ENCODE peak calls at places on chromosome 22, in eight cellular contexts. U is EL; D is kidney glomerular epithelial cell; J is left ventricle myocardium inferior; G is GM10248; C is hypothalamus; I is stimulated activated CD4-positive, alpha-beta T cell treated with anti-CD3 and anti-CD28 coated beads, Interleukin-2, amount 100 ng/mL, for 48 hours; N is brain microvascular endothelial cell. Y is an unnamed sample.

GRCh38 chr22:47240116-47240515 is 477.7 kb downstream of the TBC1D22A start:
- DNase-seq in N (no peak), G (no peak), D (no peak), U (no peak), I (no peak), J (no peak), C (no peak), Y (no peak)

GRCh38 chr22:48950151-48950915 is 877.3 kb downstream of the BRD1 start:
- DNase-seq in J (no peak), N (no peak), G (no peak), D (no peak), C (no peak), U (no peak), I (no peak), Y (no peak)

GRCh38 chr22:29041408-29041807 is 20.2 kb downstream of the C22orf31 start:
- DNase-seq in G (no peak), D (no peak), I (no peak), N (peak; percentile 47), C (no peak), J (no peak), U (peak; percentile 53), Y (no peak)

GRCh38 chr22:36026741-36027140 is 1.9 kb downstream of the RBFOX2 start:
- DNase-seq in C (no peak), D (peak; percentile 13), U (peak; percentile 61), J (no peak), G (no peak), N (no peak), I (no peak), Y (no peak)

GRCh38 chr22:38941488-38941987 is 15.9 kb upstream of the APOBEC3A start:
- DNase-seq in D (no peak), I (peak; percentile 61), J (no peak), U (no peak), C (no peak), G (peak; percentile 76), N (no peak), Y (no peak)

GRCh38 chr22:35915477-35916013 is 113.1 kb downstream of the RBFOX2 start:
- DNase-seq in U (peak; percentile 47), J (no peak), G (no peak), C (no peak), I (no peak), D (peak; percentile 16), N (no peak), Y (no peak)

GRCh38 chr22:45996241-45997076 is 19.5 kb upstream of the WNT7B start:
- DNase-seq in N (peak; percentile 65), C (no peak), J (peak; percentile 75), G (peak; percentile 65), I (no peak), D (peak; percentile 64), U (peak; percentile 79), Y (no peak)

GRCh38 chr22:43417555-43417954 is 5.7 kb downstream of the MPPED1 start:
- DNase-seq in U (no peak), I (no peak), D (no peak), G (no peak), J (no peak), C (no peak), N (no peak), Y (no peak)

GRCh38 chr22:17810570-17811116 is 36.4 kb upstream of the BID start:
- DNase-seq in I (no peak), J (peak; percentile 65), U (no peak), C (no peak), D (no peak), G (no peak), N (no peak), Y (no peak)

GRCh38 chr22:25545117-25545516 is 19.4 kb upstream of the GRK3 start:
- DNase-seq in I (no peak), C (no peak), U (no peak), D (no peak), J (no peak), N (no peak), G (no peak), Y (no peak)

GRCh38 chr22:25488244-25489020 is 76.0 kb upstream of the GRK3 start:
- DNase-seq in I (peak; percentile 35), N (peak; percentile 93), J (peak; percentile 65), U (peak; percentile 77), G (no peak), C (no peak), D (peak; percentile 99), Y (no peak)

GRCh38 chr22:29150701-29151100 is 55.0 kb upstream of the EMID1 start:
- DNase-seq in C (no peak), J (no peak), I (no peak), N (no peak), G (no peak), U (no peak), D (no peak), Y (no peak)